ENCODE peak calls at places on chromosomes 2 and 18, in six cellular contexts. One of them, this sample, is unnamed.

GRCh38 chr18:79964330-79965118 is at the start of gene HSBP1L1:
- DNase-seq in transverse colon: peak
- DNase-seq in IMR-90: no peak
- DNase-seq in cardiac muscle cell: peak
- DNase-seq in caudate nucleus: no peak
- DNase-seq in GM23248: peak
- DNase-seq in this sample: peak

GRCh38 chr2:30332791-30333453 is 101.6 kb downstream of the LBH start:
- DNase-seq in IMR-90: no peak
- DNase-seq in transverse colon: no peak
- DNase-seq in GM23248: no peak
- DNase-seq in caudate nucleus: no peak
- DNase-seq in cardiac muscle cell: no peak
- DNase-seq in this sample: no peak

GRCh38 chr2:79000008-79000576 is 25.4 kb upstream of the REG3G start:
- DNase-seq in transverse colon: no peak
- DNase-seq in caudate nucleus: no peak
- DNase-seq in GM23248: no peak
- DNase-seq in IMR-90: no peak
- DNase-seq in cardiac muscle cell: no peak
- DNase-seq in this sample: no peak

GRCh38 chr2:20208487-20208882 is 16.4 kb downstream of the SDC1 start:
- DNase-seq in IMR-90: no peak
- DNase-seq in transverse colon: peak
- DNase-seq in caudate nucleus: no peak
- DNase-seq in GM23248: no peak
- DNase-seq in cardiac muscle cell: no peak
- DNase-seq in this sample: no peak

GRCh38 chr2:217246108-217246507 is 386.2 kb upstream of the TNP1 start:
- DNase-seq in transverse colon: no peak
- DNase-seq in caudate nucleus: no peak
- DNase-seq in GM23248: no peak
- DNase-seq in IMR-90: no peak
- DNase-seq in cardiac muscle cell: no peak
- DNase-seq in this sample: no peak

GRCh38 chr2:1817256-1818127 is 73.2 kb upstream of the PXDN start:
- DNase-seq in GM23248: peak
- DNase-seq in caudate nucleus: peak
- DNase-seq in transverse colon: peak
- DNase-seq in IMR-90: peak
- DNase-seq in cardiac muscle cell: peak
- DNase-seq in this sample: peak

GRCh38 chr18:49697757-49698595 is 115.4 kb downstream of the ACAA2 start:
- DNase-seq in GM23248: peak
- DNase-seq in IMR-90: peak
- DNase-seq in cardiac muscle cell: peak
- DNase-seq in caudate nucleus: no peak
- DNase-seq in transverse colon: no peak
- DNase-seq in this sample: no peak

GRCh38 chr2:55916473-55917049 is 7.0 kb downstream of the EFEMP1 start:
- DNase-seq in GM23248: peak
- DNase-seq in caudate nucleus: no peak
- DNase-seq in transverse colon: no peak
- DNase-seq in IMR-90: peak
- DNase-seq in cardiac muscle cell: no peak
- DNase-seq in this sample: no peak

GRCh38 chr2:120405769-120406119 is 59.8 kb downstream of the INHBB start:
- DNase-seq in transverse colon: no peak
- DNase-seq in cardiac muscle cell: no peak
- DNase-seq in caudate nucleus: no peak
- DNase-seq in GM23248: no peak
- DNase-seq in IMR-90: no peak
- DNase-seq in this sample: no peak

GRCh38 chr2:207048421-207048820 is 109.1 kb downstream of the CPO start:
- DNase-seq in IMR-90: peak
- DNase-seq in cardiac muscle cell: no peak
- DNase-seq in GM23248: no peak
- DNase-seq in caudate nucleus: no peak
- DNase-seq in transverse colon: no peak
- DNase-seq in this sample: no peak

GRCh38 chr2:204021290-204022081 is 84.9 kb downstream of the ICOS start:
- DNase-seq in IMR-90: no peak
- DNase-seq in cardiac muscle cell: no peak
- DNase-seq in caudate nucleus: no peak
- DNase-seq in transverse colon: no peak
- DNase-seq in GM23248: no peak
- DNase-seq in this sample: no peak

GRCh38 chr2:29212009-29212408 is 96.8 kb downstream of the CLIP4 start:
- DNase-seq in GM23248: peak
- DNase-seq in IMR-90: no peak
- DNase-seq in cardiac muscle cell: peak
- DNase-seq in caudate nucleus: no peak
- DNase-seq in transverse colon: no peak
- DNase-seq in this sample: no peak

GRCh38 chr2:61727746-61728145 is 126.1 kb downstream of the FAM161A start:
- DNase-seq in GM23248: no peak
- DNase-seq in cardiac muscle cell: no peak
- DNase-seq in IMR-90: peak
- DNase-seq in caudate nucleus: no peak
- DNase-seq in transverse colon: no peak
- DNase-seq in this sample: no peak

GRCh38 chr2:217142649-217143266 is 282.9 kb upstream of the TNP1 start:
- DNase-seq in GM23248: peak
- DNase-seq in IMR-90: no peak
- DNase-seq in transverse colon: peak
- DNase-seq in cardiac muscle cell: no peak
- DNase-seq in caudate nucleus: no peak
- DNase-seq in this sample: no peak

GRCh38 chr2:147910990-147911473 is 66.2 kb downstream of the ACVR2A start:
- DNase-seq in transverse colon: no peak
- DNase-seq in GM23248: peak
- DNase-seq in IMR-90: peak
- DNase-seq in cardiac muscle cell: peak
- DNase-seq in caudate nucleus: no peak
- DNase-seq in this sample: no peak

DNA sequence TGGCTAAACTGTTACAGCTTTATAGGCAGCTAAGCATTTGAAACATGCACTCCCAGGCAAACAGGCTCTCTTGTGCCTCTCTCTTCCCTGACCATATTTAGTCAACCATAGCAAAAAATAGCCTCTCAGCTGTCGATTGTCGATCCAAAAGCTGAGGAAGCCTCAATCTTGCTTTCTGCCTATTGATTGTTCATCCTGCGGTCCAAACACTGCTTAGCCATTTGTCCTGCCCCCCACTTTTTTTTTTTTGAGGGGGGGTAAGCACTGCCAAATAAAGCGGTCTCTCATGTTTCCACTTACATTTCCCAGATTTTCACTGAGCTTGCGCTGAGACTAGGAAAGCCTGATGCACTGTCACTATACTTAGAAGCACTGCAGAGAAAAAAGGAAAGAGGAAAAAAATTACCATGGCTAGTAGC is 90.8 kb downstream of the MIB1 start:
- DNase-seq in caudate nucleus: no peak
- DNase-seq in transverse colon: no peak
- DNase-seq in GM23248: no peak
- DNase-seq in IMR-90: peak
- DNase-seq in cardiac muscle cell: peak
- DNase-seq in this sample: no peak
- H3K27ac ChIP-seq in caudate nucleus: no peak
- H3K27ac ChIP-seq in transverse colon: peak
- H3K27ac ChIP-seq in GM23248: no peak
- H3K27ac ChIP-seq in IMR-90: no peak
- H3K27ac ChIP-seq in cardiac muscle cell: peak
- H3K27ac ChIP-seq in this sample: no peak

GRCh38 chr2:231708773-231709635 is 679 bp downstream of the PTMA start:
- DNase-seq in transverse colon: peak
- DNase-seq in GM23248: peak
- DNase-seq in caudate nucleus: no peak
- DNase-seq in IMR-90: peak
- DNase-seq in cardiac muscle cell: peak
- DNase-seq in this sample: peak
- H3K27ac ChIP-seq in transverse colon: peak
- H3K27ac ChIP-seq in GM23248: peak
- H3K27ac ChIP-seq in caudate nucleus: peak
- H3K27ac ChIP-seq in IMR-90: peak
- H3K27ac ChIP-seq in cardiac muscle cell: peak
- H3K27ac ChIP-seq in this sample: peak

GRCh38 chr2:200812122-200813022 is 662 bp downstream of the BZW1 start:
- DNase-seq in GM23248: peak
- DNase-seq in IMR-90: peak
- DNase-seq in cardiac muscle cell: peak
- DNase-seq in transverse colon: peak
- DNase-seq in caudate nucleus: no peak
- DNase-seq in this sample: peak

GRCh38 chr2:200811336-200812121 is at the start of gene BZW1:
- DNase-seq in IMR-90: peak
- DNase-seq in GM23248: peak
- DNase-seq in cardiac muscle cell: peak
- DNase-seq in transverse colon: peak
- DNase-seq in caudate nucleus: peak
- DNase-seq in this sample: peak

GRCh38 chr2:200810252-200810650 is 1.5 kb upstream of the BZW1 start:
- DNase-seq in cardiac muscle cell: no peak
- DNase-seq in IMR-90: peak
- DNase-seq in GM23248: peak
- DNase-seq in transverse colon: no peak
- DNase-seq in caudate nucleus: no peak
- DNase-seq in this sample: no peak

GRCh38 chr2:200809506-200810251 is 2.0 kb upstream of the BZW1 start:
- DNase-seq in caudate nucleus: no peak
- DNase-seq in GM23248: peak
- DNase-seq in IMR-90: peak
- DNase-seq in transverse colon: no peak
- DNase-seq in cardiac muscle cell: no peak
- DNase-seq in this sample: no peak

GRCh38 chr2:200810967-200811335 is 759 bp upstream of the BZW1 start:
- DNase-seq in transverse colon: no peak
- DNase-seq in IMR-90: peak
- DNase-seq in GM23248: no peak
- DNase-seq in caudate nucleus: no peak
- DNase-seq in cardiac muscle cell: no peak
- DNase-seq in this sample: no peak
- H3K27ac ChIP-seq in transverse colon: peak
- H3K27ac ChIP-seq in IMR-90: peak
- H3K27ac ChIP-seq in GM23248: peak
- H3K27ac ChIP-seq in caudate nucleus: peak
- H3K27ac ChIP-seq in cardiac muscle cell: peak
- H3K27ac ChIP-seq in this sample: peak

GRCh38 chr2:6167592-6168138 is 475.5 kb downstream of the SOX11 start:
- DNase-seq in IMR-90: no peak
- DNase-seq in GM23248: no peak
- DNase-seq in cardiac muscle cell: no peak
- DNase-seq in transverse colon: no peak
- DNase-seq in caudate nucleus: no peak
- DNase-seq in this sample: no peak

GRCh38 chr2:6168485-6168884 is 476.3 kb downstream of the SOX11 start:
- DNase-seq in GM23248: no peak
- DNase-seq in IMR-90: no peak
- DNase-seq in caudate nucleus: no peak
- DNase-seq in cardiac muscle cell: no peak
- DNase-seq in transverse colon: no peak
- DNase-seq in this sample: no peak

DNA sequence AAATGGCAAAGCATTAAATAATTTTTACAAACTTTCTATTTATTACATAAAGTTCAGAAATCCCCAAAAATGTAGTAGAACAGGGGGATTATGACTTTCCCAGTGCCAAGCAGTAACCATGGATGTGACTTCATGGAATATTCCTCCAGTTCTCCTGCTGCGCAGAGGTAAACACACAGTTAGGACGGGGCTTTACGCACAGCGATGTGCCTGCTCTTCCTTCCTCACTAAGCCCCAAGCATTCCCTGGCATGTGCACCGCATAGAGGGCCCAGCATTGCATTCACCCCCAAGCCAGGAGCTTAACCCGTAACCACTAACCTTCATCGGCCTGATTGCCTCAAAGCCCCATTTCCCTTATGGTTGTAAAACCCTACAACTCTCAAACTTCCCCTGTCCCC is 471.7 kb downstream of the SOX11 start:
- DNase-seq in cardiac muscle cell: no peak
- DNase-seq in GM23248: no peak
- DNase-seq in caudate nucleus: no peak
- DNase-seq in IMR-90: no peak
- DNase-seq in transverse colon: no peak
- DNase-seq in this sample: no peak
- H3K27ac ChIP-seq in cardiac muscle cell: no peak
- H3K27ac ChIP-seq in GM23248: no peak
- H3K27ac ChIP-seq in caudate nucleus: no peak
- H3K27ac ChIP-seq in IMR-90: no peak
- H3K27ac ChIP-seq in transverse colon: no peak
- H3K27ac ChIP-seq in this sample: no peak

DNA sequence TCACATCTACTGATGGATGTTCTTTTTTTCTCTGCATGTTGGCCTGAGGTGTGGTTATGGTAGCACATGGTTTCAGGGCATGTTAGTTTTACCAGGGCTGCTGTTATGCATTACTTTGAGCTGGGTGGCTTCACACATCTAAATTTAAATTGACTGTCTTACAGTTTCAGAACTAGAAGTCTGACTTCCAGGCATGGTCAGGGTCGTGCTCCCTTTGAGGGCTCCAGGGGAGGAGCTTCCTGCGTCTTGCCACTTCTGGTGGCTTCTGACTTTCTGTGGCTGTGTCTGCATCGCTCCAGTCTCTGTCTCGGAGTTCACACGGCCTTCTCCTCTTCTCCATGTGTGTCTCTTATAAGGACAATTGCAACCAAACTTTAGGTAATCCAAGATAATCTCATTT is 143.9 kb downstream of the GALR1 start:
- DNase-seq in transverse colon: no peak
- DNase-seq in GM23248: no peak
- DNase-seq in IMR-90: no peak
- DNase-seq in caudate nucleus: no peak
- DNase-seq in cardiac muscle cell: no peak
- DNase-seq in this sample: no peak
- H3K27ac ChIP-seq in transverse colon: no peak
- H3K27ac ChIP-seq in GM23248: no peak
- H3K27ac ChIP-seq in IMR-90: no peak
- H3K27ac ChIP-seq in caudate nucleus: no peak
- H3K27ac ChIP-seq in cardiac muscle cell: no peak
- H3K27ac ChIP-seq in this sample: no peak

This sample was measured in CD4-positive, alpha-beta T cell.